ENCODE peak calls at places on chromosomes 4 and X, in eight cellular contexts. D is GM10248, L is astrocyte of the spinal cord, S is mucosa of descending colon, I is GM06990, V is tibial artery, P is AG10803, W is neural crest cell. Q is an unnamed sample.

GRCh38 chr4:8920289-8920965 is 48.8 kb upstream of the HMX1 start:
- DNase-seq in D (peak), L (no peak), S (no peak), I (no peak), V (peak), P (no peak), W (no peak), Q (no peak)

GRCh38 chrX:123731258-123731986 is 1.4 kb downstream of the THOC2 start:
- DNase-seq in D (no peak), L (peak), S (peak), I (no peak), V (no peak), P (no peak), W (no peak), Q (peak)

GRCh38 chrX:40154229-40154852 is 56.6 kb upstream of the BCOR start:
- DNase-seq in D (peak), L (peak), S (peak), I (no peak), V (no peak), P (no peak), W (peak), Q (peak)

GRCh38 chrX:39477438-39478120 is 620.2 kb downstream of the BCOR start:
- DNase-seq in D (no peak), L (peak), S (peak), I (no peak), V (no peak), P (peak), W (peak), Q (no peak)

GRCh38 chrX:41478397-41478911 is 31.3 kb downstream of the NYX start:
- DNase-seq in D (no peak), L (no peak), S (no peak), I (no peak), V (no peak), P (no peak), W (no peak), Q (no peak)

GRCh38 chr4:147984065-147984777 is 252.3 kb downstream of the ARHGAP10 start:
- DNase-seq in D (peak), L (peak), S (peak), I (peak), V (no peak), P (peak), W (peak), Q (peak)

GRCh38 chr4:144302704-144303536 is 162.4 kb upstream of the GYPA start:
- DNase-seq in D (no peak), L (no peak), S (no peak), I (no peak), V (no peak), P (no peak), W (no peak), Q (no peak)

GRCh38 chrX:136636121-136636520 is 11.8 kb upstream of the CD40LG start:
- DNase-seq in D (no peak), L (no peak), S (no peak), I (no peak), V (no peak), P (no peak), W (no peak), Q (no peak)

GRCh38 chr4:166143227-166143626 is 270.2 kb downstream of the TLL1 start:
- DNase-seq in D (no peak), L (peak), S (no peak), I (no peak), V (no peak), P (peak), W (no peak), Q (no peak)

GRCh38 chrX:31656013-31656412 is 584.2 kb upstream of the FTHL17 start:
- DNase-seq in D (no peak), L (peak), S (no peak), I (no peak), V (no peak), P (peak), W (no peak), Q (no peak)

GRCh38 chrX:56802921-56803848 is 74.1 kb downstream of the NBDY start:
- DNase-seq in D (peak), L (peak), S (peak), I (peak), V (peak), P (peak), W (peak), Q (no peak)

GRCh38 chr4:146401274-146401673 is 120.5 kb downstream of the SLC10A7 start:
- DNase-seq in D (no peak), L (no peak), S (no peak), I (no peak), V (no peak), P (no peak), W (no peak), Q (no peak)

GRCh38 chrX:71056857-71057256 is 11.3 kb downstream of the SNX12 start:
- DNase-seq in D (no peak), L (no peak), S (no peak), I (no peak), V (no peak), P (peak), W (no peak), Q (no peak)

GRCh38 chr4:56757821-56758400 is 63.6 kb downstream of the SPINK2 start:
- DNase-seq in D (peak), L (peak), S (peak), I (peak), V (peak), P (peak), W (no peak), Q (peak)

GRCh38 chr4:26985836-26986235 is 125.2 kb downstream of the STIM2 start:
- DNase-seq in D (peak), L (no peak), S (no peak), I (no peak), V (no peak), P (no peak), W (no peak), Q (peak)

GRCh38 chr4:80610845-80611244 is 275.3 kb downstream of the CFAP299 start:
- DNase-seq in D (peak), L (peak), S (peak), I (no peak), V (no peak), P (peak), W (no peak), Q (peak)

GRCh38 chr4:16952462-16952871 is 54.0 kb upstream of the LDB2 start:
- DNase-seq in D (no peak), L (peak), S (no peak), I (no peak), V (no peak), P (peak), W (no peak), Q (no peak)

GRCh38 chrX:1592128-1592862 is 891 bp downstream of the AKAP17A start:
- DNase-seq in D (peak), L (no peak), S (peak), I (peak), V (no peak), P (no peak), W (no peak), Q (peak)

GRCh38 chr4:6768539-6768905 is 14.0 kb upstream of the KIAA0232 start:
- DNase-seq in D (no peak), L (peak), S (no peak), I (no peak), V (peak), P (peak), W (no peak), Q (no peak)

GRCh38 chrX:39601193-39602085 is 496.3 kb downstream of the BCOR start:
- DNase-seq in D (no peak), L (no peak), S (no peak), I (no peak), V (no peak), P (no peak), W (no peak), Q (no peak)

GRCh38 chr4:15007201-15007600 is 4.9 kb downstream of the CPEB2 start:
- DNase-seq in D (no peak), L (no peak), S (no peak), I (no peak), V (no peak), P (no peak), W (no peak), Q (no peak)

DNA sequence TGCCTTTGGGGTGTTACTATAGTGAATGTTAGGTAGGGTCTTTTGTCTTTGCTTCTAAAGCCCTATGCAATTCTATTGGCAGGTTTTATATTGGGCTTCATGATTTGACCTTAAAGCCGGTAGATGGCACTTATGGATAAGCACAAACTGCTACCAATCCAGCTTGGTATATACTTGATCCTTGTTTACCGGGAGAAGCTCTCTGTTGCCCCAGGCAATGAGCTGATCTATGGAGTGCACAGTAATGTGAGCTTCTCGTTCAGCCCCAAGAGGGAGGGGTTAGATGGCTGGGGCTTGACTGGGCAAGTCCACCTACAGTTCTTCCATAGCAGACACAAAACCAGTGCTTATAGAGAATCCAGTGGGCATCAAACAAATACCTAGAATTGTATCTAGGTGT is 287.2 kb upstream of the CT83 start:
- DNase-seq in D (no peak), L (no peak), S (no peak), I (no peak), V (no peak), P (peak), W (no peak), Q (no peak)
- TF ChIP-seq CTCF in D (no peak), L (no peak), S (no peak), I (no peak), V (no peak), P (peak), W (no peak), Q (no peak)

GRCh38 chrX:54447461-54447860 is 7.3 kb downstream of the TSR2 start:
- DNase-seq in D (no peak), L (no peak), S (no peak), I (no peak), V (no peak), P (peak), W (no peak), Q (no peak)
- TF ChIP-seq CTCF in D (no peak), L (no peak), S (no peak), I (no peak), V (no peak), P (peak), W (peak), Q (no peak)

DNA sequence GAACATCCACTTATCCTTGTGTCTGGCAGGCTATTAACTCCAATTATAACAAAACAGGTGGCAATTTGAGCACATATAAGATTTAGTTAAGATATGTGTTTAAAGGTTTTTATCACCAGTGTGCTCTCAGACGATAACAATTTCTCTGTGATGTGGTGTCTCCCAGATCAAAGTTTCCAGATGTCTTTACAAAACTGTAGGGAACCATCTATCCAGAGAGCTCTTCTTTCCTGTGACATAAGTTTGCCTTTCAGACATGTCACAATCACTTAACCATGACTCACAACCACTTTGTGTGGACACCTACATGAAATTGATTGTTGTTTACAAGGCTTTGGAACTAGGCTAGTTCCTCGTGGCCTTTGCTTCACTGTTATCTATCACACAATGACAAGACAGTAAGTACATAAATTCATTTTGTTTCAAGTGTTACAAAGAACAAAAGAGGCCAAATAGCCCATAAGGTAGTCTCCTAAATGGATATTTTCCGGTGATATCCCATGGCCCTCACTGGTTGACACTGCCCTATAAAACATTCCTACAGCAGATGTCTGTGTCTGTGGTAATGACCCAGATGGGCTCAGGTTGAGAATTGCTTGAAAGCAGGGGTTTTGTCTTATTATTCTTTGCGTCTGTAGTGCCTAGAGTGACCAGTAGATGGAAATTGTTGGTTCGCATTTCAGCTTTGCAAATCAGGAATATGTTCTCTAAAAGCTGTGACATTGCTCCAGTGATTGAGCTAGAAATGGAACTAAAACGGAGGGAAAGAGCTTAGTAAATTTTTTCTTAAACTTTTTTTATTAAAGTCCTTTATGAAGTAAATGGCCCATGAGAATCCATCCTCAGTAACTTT is 297.8 kb upstream of the FAM241A start:
- DNase-seq in D (no peak), L (no peak), S (no peak), I (no peak), V (no peak), P (peak), W (no peak), Q (no peak)
- TF ChIP-seq CTCF in D (no peak), L (peak), S (no peak), I (peak), V (no peak), P (peak), W (peak), Q (no peak)

GRCh38 chrX:44016906-44017305 is 43.7 kb upstream of the NDP start:
- DNase-seq in D (no peak), L (no peak), S (no peak), I (no peak), V (no peak), P (no peak), W (no peak), Q (no peak)

GRCh38 chrX:44017726-44018125 is 44.5 kb upstream of the NDP start:
- DNase-seq in D (no peak), L (no peak), S (no peak), I (no peak), V (no peak), P (peak), W (no peak), Q (no peak)

GRCh38 chrX:44011505-44011904 is 38.3 kb upstream of the NDP start:
- DNase-seq in D (no peak), L (no peak), S (no peak), I (no peak), V (no peak), P (no peak), W (no peak), Q (no peak)

GRCh38 chrX:44010626-44011025 is 37.4 kb upstream of the NDP start:
- DNase-seq in D (no peak), L (no peak), S (no peak), I (no peak), V (no peak), P (no peak), W (no peak), Q (no peak)

DNA sequence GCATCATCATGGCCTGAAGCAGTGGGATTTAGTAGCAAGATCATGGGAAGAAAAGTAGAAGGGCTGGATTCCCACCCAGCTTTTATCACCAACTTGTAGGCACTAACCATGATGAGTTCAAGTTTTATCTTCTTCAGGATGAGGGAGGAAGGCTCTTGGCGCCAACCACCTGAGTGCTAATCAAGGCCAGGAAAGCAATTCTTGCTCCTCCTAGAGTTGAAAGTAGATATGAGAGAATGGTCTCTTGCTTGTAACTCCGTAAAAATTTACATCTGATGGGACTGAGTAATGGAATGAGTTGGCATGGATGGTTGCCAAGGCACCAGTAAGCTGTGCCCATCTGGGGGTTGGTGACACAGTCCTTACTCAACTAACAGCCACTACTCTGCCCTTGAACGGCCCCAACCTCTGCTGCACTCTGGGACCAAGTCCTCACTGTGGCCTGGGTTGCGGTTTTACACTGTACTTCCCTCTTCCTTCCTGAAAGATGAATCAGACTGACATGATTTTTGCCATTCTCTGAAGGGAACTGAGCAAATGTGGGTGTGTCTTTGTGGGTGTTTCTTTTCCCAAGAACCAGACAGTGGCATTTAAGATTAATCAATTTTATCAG is 39.4 kb upstream of the NDP start:
- DNase-seq in D (no peak), L (peak), S (peak), I (no peak), V (peak), P (peak), W (no peak), Q (no peak)
- TF ChIP-seq CTCF in D (no peak), L (no peak), S (no peak), I (no peak), V (no peak), P (peak), W (no peak), Q (no peak)

DNA sequence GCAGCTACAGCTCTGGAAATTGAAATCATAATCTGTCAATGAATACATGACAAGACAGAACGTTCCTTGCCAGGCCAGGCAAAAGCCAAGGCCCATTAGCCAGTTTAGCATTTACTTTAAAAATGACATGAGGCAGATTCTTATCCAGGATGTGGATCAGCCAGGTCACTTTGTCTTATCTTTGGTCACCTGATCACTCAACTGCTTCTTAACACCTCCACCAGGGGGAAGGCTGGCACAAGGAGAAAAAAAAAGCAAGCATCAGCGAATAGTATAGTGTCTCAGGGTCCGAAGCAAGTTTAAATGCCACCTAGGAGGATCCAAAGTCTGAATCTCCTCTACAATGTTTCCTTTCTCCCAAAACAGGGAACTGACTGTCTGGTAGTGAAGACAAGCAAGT is 18.8 kb downstream of the ATP1B4 start:
- DNase-seq in D (peak), L (peak), S (peak), I (no peak), V (no peak), P (peak), W (no peak), Q (peak)
- TF ChIP-seq CTCF in D (no peak), L (peak), S (no peak), I (peak), V (no peak), P (peak), W (peak), Q (no peak)

DNA sequence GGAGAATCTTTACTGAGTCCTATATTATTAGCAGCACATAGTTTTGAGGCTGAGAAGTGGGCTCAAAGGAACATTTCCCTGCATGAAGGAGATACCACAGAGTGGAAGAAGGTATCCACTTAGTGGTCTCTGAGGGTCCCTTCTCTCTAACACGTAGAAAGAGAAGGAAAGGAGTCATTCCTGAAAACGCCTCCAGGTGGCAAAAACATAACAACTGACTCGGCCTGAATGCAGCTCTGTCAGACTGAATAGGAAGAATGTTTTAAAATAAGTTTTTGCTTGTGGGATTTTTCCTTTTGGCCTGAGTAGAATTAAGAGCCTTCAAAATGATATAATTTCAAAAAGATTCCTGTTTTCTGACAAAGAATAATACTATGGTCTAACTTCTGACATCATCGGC is 23.3 kb downstream of the RPGR start:
- DNase-seq in D (no peak), L (peak), S (no peak), I (no peak), V (no peak), P (no peak), W (no peak), Q (no peak)
- TF ChIP-seq CTCF in D (no peak), L (peak), S (no peak), I (peak), V (no peak), P (peak), W (peak), Q (no peak)

GRCh38 chrX:20988804-20989203 is 385.4 kb upstream of the CNKSR2 start:
- DNase-seq in D (no peak), L (no peak), S (no peak), I (no peak), V (no peak), P (no peak), W (no peak), Q (no peak)
- TF ChIP-seq CTCF in D (no peak), L (no peak), S (no peak), I (no peak), V (no peak), P (no peak), W (no peak), Q (no peak)

GRCh38 chrX:119273807-119274192 is 37.7 kb downstream of the PGRMC1 start:
- DNase-seq in D (no peak), L (no peak), S (no peak), I (no peak), V (no peak), P (no peak), W (no peak), Q (no peak)

DNA sequence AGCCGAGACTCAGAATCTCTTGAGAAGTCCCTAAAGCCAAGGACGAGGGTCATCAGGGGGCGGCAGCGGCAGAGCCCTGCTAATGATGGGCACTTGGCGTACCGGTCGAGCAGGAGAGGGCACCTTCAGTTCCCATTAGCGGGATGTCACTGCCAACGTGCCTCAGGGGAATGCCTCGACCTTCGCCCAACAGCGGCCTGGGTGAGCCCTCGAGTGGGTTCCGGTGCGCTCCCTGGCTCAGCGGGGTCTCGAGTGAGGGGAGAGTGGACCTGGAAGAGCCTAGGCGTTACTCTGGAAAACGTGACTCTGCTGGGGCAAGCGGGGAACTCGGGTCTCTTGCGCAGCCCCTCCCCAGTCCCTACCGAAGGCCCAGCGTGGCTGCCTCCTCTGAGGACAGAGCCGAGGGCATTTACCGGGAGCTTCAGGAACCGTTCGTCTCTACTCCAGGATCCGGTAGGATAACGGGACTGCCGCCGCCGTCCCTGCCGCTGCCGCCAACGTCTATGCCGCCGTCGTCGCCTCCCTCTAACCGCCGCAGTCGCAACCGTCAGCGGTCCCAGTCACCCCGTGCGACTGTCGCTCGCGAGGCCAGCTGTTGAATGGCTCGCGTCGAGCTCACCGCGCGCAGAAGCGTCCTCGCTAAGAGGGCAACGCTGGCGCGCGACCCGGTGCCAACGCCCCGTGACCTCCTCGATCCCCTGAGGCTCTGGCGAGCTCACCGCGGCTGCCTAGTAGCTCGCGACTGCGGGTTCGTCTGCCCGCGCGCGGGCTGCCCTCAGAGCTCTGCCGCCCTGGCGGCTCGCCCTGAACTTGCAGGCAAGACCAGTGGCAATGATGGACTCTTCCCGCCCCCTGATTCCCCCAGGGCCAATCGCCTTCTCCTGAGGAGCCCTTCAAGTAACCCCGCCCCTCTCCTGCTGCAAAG is 37.1 kb downstream of the PGRMC1 start:
- DNase-seq in D (peak), L (peak), S (peak), I (peak), V (no peak), P (peak), W (no peak), Q (peak)
- TF ChIP-seq CTCF in D (no peak), L (peak), S (no peak), I (peak), V (no peak), P (peak), W (no peak), Q (peak)